ENCODE peak calls at places on chromosomes 16 and 17, in four cellular contexts. T is GM23338, W is tibial artery, Q is H9. O is an unnamed sample.

GRCh38 chr16:24511174-24511573 is 28.2 kb upstream of the RBBP6 start:
- DNase-seq in W (no peak), Q (no peak), T (no peak), O (no peak)

GRCh38 chr16:8944113-8944765 is 19.5 kb downstream of the USP7 start:
- DNase-seq in W (no peak), Q (no peak), T (no peak), O (no peak)

GRCh38 chr17:81688616-81689015 is 4.8 kb downstream of the HGS start:
- DNase-seq in T (no peak), W (no peak), Q (no peak), O (no peak)

GRCh38 chr17:7128174-7128573 is 13.6 kb upstream of the ASGR2 start:
- DNase-seq in T (no peak), Q (no peak), W (no peak), O (no peak)

GRCh38 chr17:45775576-45776011 is 8.5 kb upstream of the CRHR1 start:
- DNase-seq in Q (no peak), T (no peak), W (no peak), O (no peak)

GRCh38 chr16:66205287-66206167 is 161.0 kb upstream of the CDH5 start:
- DNase-seq in W (no peak), Q (no peak), T (no peak), O (no peak)

GRCh38 chr17:21817791-21818364 is 125.6 kb downstream of the KCNJ18 start:
- DNase-seq in Q (no peak), W (no peak), T (no peak), O (no peak)

GRCh38 chr16:8982816-8983215 is 19.1 kb upstream of the USP7 start:
- DNase-seq in T (no peak), W (no peak), Q (no peak), O (no peak)

GRCh38 chr16:16108759-16109158 is 114.5 kb downstream of the ABCC6 start:
- DNase-seq in T (peak), Q (no peak), W (no peak), O (no peak)
- H3K27ac ChIP-seq in T (peak), Q (no peak), W (no peak), O (no peak)

DNA sequence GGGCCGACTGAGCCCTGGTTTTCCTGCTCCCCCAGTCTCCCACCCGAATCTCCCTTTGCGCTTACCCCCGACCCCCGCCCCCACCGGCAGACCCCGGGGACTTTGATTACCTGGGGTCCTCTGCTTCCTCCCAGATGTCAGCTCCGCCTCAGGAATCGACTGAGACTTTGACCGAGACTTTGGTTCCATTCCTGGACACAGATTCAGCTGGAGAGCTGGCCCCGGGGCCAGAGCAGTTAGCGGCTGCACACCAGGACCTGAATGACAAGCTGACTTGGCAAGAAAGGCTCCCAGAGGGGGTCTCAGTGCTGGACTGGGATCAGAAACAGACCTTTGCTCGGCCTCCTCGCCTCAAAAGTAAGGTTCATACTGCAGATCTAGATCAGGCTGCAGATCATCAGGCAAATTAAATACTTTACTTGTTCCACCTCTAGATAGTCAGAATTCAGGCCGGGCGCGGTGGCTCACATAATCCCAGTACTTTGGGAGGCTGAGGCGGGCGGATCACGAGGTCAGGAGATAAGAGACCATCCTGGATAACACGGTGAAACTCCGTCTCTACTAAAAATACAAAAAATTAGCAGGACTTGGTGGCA is 60.3 kb upstream of the FBXO47 start:
- DNase-seq in T (no peak), Q (no peak), W (no peak), O (no peak)
- H3K27ac ChIP-seq in T (no peak), Q (no peak), W (no peak), O (no peak)

GRCh38 chr17:15106540-15106939 is 158.6 kb downstream of the PMP22 start:
- DNase-seq in W (no peak), T (no peak), Q (no peak), O (peak)
- H3K27ac ChIP-seq in W (no peak), T (no peak), Q (no peak), O (no peak)

GRCh38 chr16:86431540-86431939 is 78.8 kb upstream of the FOXF1 start:
- DNase-seq in W (no peak), Q (no peak), T (peak), O (no peak)

GRCh38 chr16:86428729-86429472 is 81.4 kb upstream of the FOXF1 start:
- DNase-seq in T (no peak), W (no peak), Q (no peak), O (no peak)

GRCh38 chr16:86430814-86431213 is 79.5 kb upstream of the FOXF1 start:
- DNase-seq in W (no peak), Q (no peak), T (no peak), O (no peak)

GRCh38 chr16:86427327-86427935 is 82.9 kb upstream of the FOXF1 start:
- DNase-seq in T (no peak), Q (no peak), W (no peak), O (no peak)

DNA sequence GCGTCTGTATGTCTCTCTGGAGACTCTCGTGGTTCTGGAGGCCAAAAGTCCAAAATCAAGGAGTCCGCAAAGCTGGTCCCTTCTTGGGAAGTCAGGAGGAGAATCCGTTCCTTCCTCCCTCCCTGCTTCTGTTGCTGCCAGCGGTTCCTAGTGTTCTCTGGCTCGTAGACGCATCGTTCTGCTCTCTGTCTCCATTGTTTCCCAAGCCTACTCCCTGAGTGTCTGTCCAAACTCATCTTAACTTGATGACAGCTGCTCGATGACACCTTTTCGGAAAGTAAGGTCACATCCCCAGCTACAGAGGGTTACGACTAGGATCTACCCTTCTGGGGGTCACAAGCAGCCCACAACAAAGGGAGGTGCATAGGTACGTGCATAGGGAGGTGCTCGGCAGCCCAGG is 80.7 kb upstream of the FOXF1 start:
- DNase-seq in T (no peak), Q (no peak), W (no peak), O (no peak)
- H3K27ac ChIP-seq in T (no peak), Q (no peak), W (no peak), O (no peak)